ENCODE peak calls at places on chromosomes 3 and 15, in nine cellular contexts. Z is stimulated activated CD8-positive, alpha-beta memory T cell treated with anti-CD3 and anti-CD28 coated beads, Interleukin-15, amount 100 ng/mL, for 24 hours; L is frontal cortex; W is T-helper 2 cell; F is OCI-LY7; M is activated CD8-positive, alpha-beta memory T cell treated with anti-CD3 and anti-CD28 coated beads, Interleukin-2, amount 50 U/mL, for 4 hours; B is SJSA1; G is ELR; H is midbrain. P is an unnamed sample.

GRCh38 chr15:52103217-52104207 is 9.1 kb downstream of the BCL2L10 start:
- DNase-seq in Z (no peak), L (no peak), W (no peak), F (peak; percentile 31), M (no peak), B (peak; percentile 69), G (peak; percentile 96), H (no peak), P (no peak)

GRCh38 chr15:31606261-31606669 is 279.6 kb downstream of the KLF13 start:
- DNase-seq in Z (no peak), L (no peak), W (no peak), F (no peak), M (no peak), B (peak; percentile 76), G (peak; percentile 89), H (no peak), P (no peak)

GRCh38 chr3:31880482-31881078 is 100.5 kb downstream of the OSBPL10 start:
- DNase-seq in Z (no peak), L (no peak), W (no peak), F (no peak), M (no peak), B (no peak), G (no peak), H (no peak), P (no peak)

GRCh38 chr3:15052335-15053242 is 12.5 kb downstream of the MRPS25 start:
- DNase-seq in Z (no peak), L (no peak), W (no peak), F (peak; percentile 39), M (no peak), B (no peak), G (no peak), H (no peak), P (no peak)

GRCh38 chr3:32447865-32448400 is 54.7 kb downstream of the CMTM6 start:
- DNase-seq in Z (no peak), L (no peak), W (no peak), F (no peak), M (no peak), B (no peak), G (no peak), H (no peak), P (no peak)

GRCh38 chr3:126715432-126715831 is 11.4 kb downstream of the CHCHD6 start:
- DNase-seq in Z (no peak), L (no peak), W (no peak), F (no peak), M (no peak), B (no peak), G (no peak), H (no peak), P (no peak)

GRCh38 chr3:54857343-54857742 is 70.5 kb downstream of the LRTM1 start:
- DNase-seq in Z (no peak), L (no peak), W (no peak), F (no peak), M (no peak), B (no peak), G (peak; percentile 28), H (no peak), P (no peak)

GRCh38 chr15:39211108-39211979 is 369.5 kb upstream of the THBS1 start:
- DNase-seq in Z (no peak), L (no peak), W (no peak), F (no peak), M (no peak), B (no peak), G (no peak), H (no peak), P (no peak)

GRCh38 chr3:101913173-101913572 is 63.9 kb downstream of the NFKBIZ start:
- DNase-seq in Z (no peak), L (no peak), W (no peak), F (no peak), M (no peak), B (no peak), G (peak; percentile 56), H (no peak), P (no peak)

GRCh38 chr3:155387571-155387970 is 94.1 kb upstream of the STRIT1 start:
- DNase-seq in Z (no peak), L (no peak), W (no peak), F (no peak), M (no peak), B (peak; percentile 31), G (no peak), H (no peak), P (no peak)

GRCh38 chr15:28255965-28256364 is 66.0 kb downstream of the HERC2 start:
- DNase-seq in Z (no peak), L (no peak), W (no peak), F (no peak), M (no peak), B (no peak), G (no peak), H (no peak), P (no peak)

GRCh38 chr3:133855772-133856171 is 39.9 kb downstream of the RAB6B start:
- DNase-seq in Z (no peak), L (no peak), W (no peak), F (no peak), M (no peak), B (no peak), G (peak; percentile 21), H (no peak), P (no peak)

GRCh38 chr3:97439373-97439772 is 325.2 kb upstream of the ARL6 start:
- DNase-seq in Z (no peak), L (no peak), W (no peak), F (no peak), M (no peak), B (no peak), G (no peak), H (no peak), P (no peak)

GRCh38 chr15:66657062-66658020 is 44.7 kb upstream of the SMAD6 start:
- DNase-seq in Z (no peak), L (no peak), W (no peak), F (no peak), M (no peak), B (peak; percentile 73), G (no peak), H (no peak), P (no peak)

GRCh38 chr3:61853912-61854311 is 292.5 kb downstream of the PTPRG start:
- DNase-seq in Z (no peak), L (no peak), W (no peak), F (no peak), M (no peak), B (no peak), G (no peak), H (no peak), P (no peak)

GRCh38 chr15:60551147-60551780 is 72.3 kb upstream of the ICE2 start:
- DNase-seq in Z (no peak), L (no peak), W (no peak), F (no peak), M (no peak), B (no peak), G (no peak), H (no peak), P (no peak)

GRCh38 chr3:15359677-15360397 is 27.5 kb upstream of the SH3BP5 start:
- DNase-seq in Z (no peak), L (no peak), W (no peak), F (no peak), M (no peak), B (no peak), G (peak; percentile 25), H (no peak), P (no peak)

GRCh38 chr15:38005949-38006800 is 71.7 kb downstream of the TMCO5A start:
- DNase-seq in Z (no peak), L (no peak), W (no peak), F (no peak), M (no peak), B (no peak), G (no peak), H (no peak), P (no peak)

GRCh38 chr15:74417230-74417629 is 16.5 kb downstream of the SEMA7A start:
- DNase-seq in Z (no peak), L (no peak), W (no peak), F (no peak), M (no peak), B (peak; percentile 73), G (peak; percentile 97), H (no peak), P (no peak)

GRCh38 chr3:197376735-197377555 is 78.5 kb upstream of the DLG1 start:
- DNase-seq in Z (no peak), L (no peak), W (no peak), F (no peak), M (no peak), B (no peak), G (no peak), H (no peak), P (peak; percentile 50)

GRCh38 chr3:192570757-192571156 is 156.6 kb downstream of the FGF12 start:
- DNase-seq in Z (no peak), L (no peak), W (no peak), F (no peak), M (no peak), B (no peak), G (peak; percentile 23), H (no peak), P (no peak)

GRCh38 chr15:44550256-44550655 is 13.3 kb downstream of the EIF3J start:
- DNase-seq in Z (no peak), L (no peak), W (no peak), F (peak; percentile 44), M (no peak), B (no peak), G (peak; percentile 75), H (no peak), P (no peak)

GRCh38 chr3:115562636-115563267 is 60.6 kb upstream of the GAP43 start:
- DNase-seq in Z (no peak), L (no peak), W (no peak), F (no peak), M (no peak), B (no peak), G (no peak), H (no peak), P (no peak)

GRCh38 chr3:16739416-16740091 is 134.3 kb upstream of the DAZL start:
- DNase-seq in Z (no peak), L (no peak), W (no peak), F (no peak), M (no peak), B (no peak), G (peak; percentile 61), H (no peak), P (no peak)

GRCh38 chr3:188788621-188789081 is 383.1 kb upstream of the TPRG1 start:
- DNase-seq in Z (peak; percentile 15), L (no peak), W (no peak), F (no peak), M (peak; percentile 67), B (peak; percentile 61), G (peak; percentile 97), H (no peak), P (no peak)

GRCh38 chr3:58628823-58629562 is 37.6 kb downstream of the FAM3D start:
- DNase-seq in Z (no peak), L (no peak), W (no peak), F (no peak), M (no peak), B (peak; percentile 42), G (peak; percentile 73), H (no peak), P (no peak)

GRCh38 chr15:27681038-27681437 is 418.1 kb downstream of the OCA2 start:
- DNase-seq in Z (no peak), L (no peak), W (no peak), F (no peak), M (no peak), B (no peak), G (no peak), H (no peak), P (no peak)

GRCh38 chr3:174495231-174495755 is 363.8 kb upstream of the NAALADL2 start:
- DNase-seq in Z (no peak), L (no peak), W (no peak), F (no peak), M (no peak), B (no peak), G (no peak), H (no peak), P (no peak)

P was measured in left lobe of liver.